ENCODE peak calls at places on chromosomes 16 and 17, in ten cellular contexts. L is coronary artery, X is heart right ventricle, Q is cardiac fibroblast, W is astrocyte, F is prostate gland, U is HL-60, Y is DND-41, O is PC-3, M is astrocyte of the spinal cord. E is an unnamed sample.

GRCh38 chr17:16969931-16970906 is 1.7 kb downstream of the TNFRSF13B start:
- DNase-seq in L (no peak), X (no peak), Q (no peak), W (no peak), F (no peak), U (no peak), Y (peak; percentile 92), O (no peak), M (no peak), E (no peak)

GRCh38 chr16:77555101-77555500 is 120.3 kb upstream of the ADAMTS18 start:
- DNase-seq in L (no peak), X (no peak), Q (no peak), W (peak; percentile 14), F (no peak), U (no peak), Y (no peak), O (no peak), M (no peak), E (no peak)

GRCh38 chr17:42459983-42460300 is 1.3 kb downstream of the ATP6V0A1 start:
- DNase-seq in L (no peak), X (no peak), Q (peak; percentile 58), W (peak; percentile 62), F (no peak), U (no peak), Y (peak; percentile 18), O (no peak), M (peak; percentile 66), E (no peak)

GRCh38 chr16:48384305-48384981 is 770 bp downstream of the SIAH1 start:
- DNase-seq in L (no peak), X (peak; percentile 74), Q (peak; percentile 77), W (peak; percentile 22), F (no peak), U (peak; percentile 27), Y (peak; percentile 41), O (peak; percentile 24), M (peak; percentile 36), E (no peak)

GRCh38 chr17:49217651-49218413 is 7.3 kb downstream of the ABI3 start:
- DNase-seq in L (no peak), X (peak; percentile 50), Q (no peak), W (no peak), F (peak; percentile 14), U (peak; percentile 94), Y (peak; percentile 87), O (no peak), M (no peak), E (no peak)

GRCh38 chr17:8122391-8122922 is 1.4 kb downstream of the HES7 start:
- DNase-seq in L (no peak), X (no peak), Q (peak; percentile 40), W (peak; percentile 31), F (no peak), U (no peak), Y (no peak), O (peak; percentile 5), M (peak; percentile 51), E (no peak)

GRCh38 chr17:80441133-80441578 is 26.2 kb downstream of the ENDOV start:
- DNase-seq in L (no peak), X (peak; percentile 51), Q (peak; percentile 49), W (peak; percentile 13), F (no peak), U (peak; percentile 24), Y (peak; percentile 85), O (peak; percentile 40), M (peak; percentile 23), E (no peak)

GRCh38 chr16:22648941-22649340 is 138.2 kb downstream of the NPIPB5 start:
- DNase-seq in L (peak; percentile 17), X (no peak), Q (no peak), W (no peak), F (no peak), U (no peak), Y (no peak), O (no peak), M (no peak), E (no peak)

GRCh38 chr17:21289902-21290571 is 5.5 kb downstream of the MAP2K3 start:
- DNase-seq in L (no peak), X (peak; percentile 83), Q (peak; percentile 48), W (no peak), F (no peak), U (no peak), Y (no peak), O (no peak), M (no peak), E (no peak)

GRCh38 chr17:36578671-36579070 is 13.0 kb upstream of the DHRS11 start:
- DNase-seq in L (no peak), X (no peak), Q (peak; percentile 12), W (peak; percentile 39), F (no peak), U (no peak), Y (no peak), O (no peak), M (no peak), E (no peak)

GRCh38 chr16:89261691-89262563 is 44.4 kb downstream of the ZNF778 start:
- DNase-seq in L (no peak), X (no peak), Q (no peak), W (no peak), F (peak; percentile 23), U (no peak), Y (no peak), O (no peak), M (no peak), E (no peak)

GRCh38 chr17:1746975-1747543 is 4.4 kb downstream of the SERPINF2 start:
- DNase-seq in L (no peak), X (no peak), Q (peak; percentile 54), W (no peak), F (peak; percentile 94), U (no peak), Y (no peak), O (no peak), M (no peak), E (no peak)

GRCh38 chr16:87790278-87791023 is 24.7 kb upstream of the KLHDC4 start:
- DNase-seq in L (no peak), X (peak; percentile 46), Q (peak; percentile 62), W (no peak), F (no peak), U (no peak), Y (no peak), O (peak; percentile 44), M (no peak), E (no peak)

GRCh38 chr16:73062640-73063283 is 14.8 kb upstream of the ZFHX3 start:
- DNase-seq in L (peak; percentile 73), X (peak; percentile 20), Q (no peak), W (no peak), F (no peak), U (no peak), Y (no peak), O (no peak), M (peak; percentile 39), E (no peak)

GRCh38 chr17:34503804-34504203 is 75.6 kb upstream of the TMEM132E start:
- DNase-seq in L (no peak), X (peak; percentile 34), Q (no peak), W (no peak), F (no peak), U (no peak), Y (no peak), O (no peak), M (no peak), E (no peak)

GRCh38 chr17:62705781-62706597 is 78.5 kb downstream of the MRC2 start:
- DNase-seq in L (no peak), X (no peak), Q (peak; percentile 41), W (peak; percentile 53), F (no peak), U (no peak), Y (no peak), O (no peak), M (no peak), E (no peak)

GRCh38 chr16:70740919-70741778 is 55.3 kb upstream of the MTSS2 start:
- DNase-seq in L (no peak), X (no peak), Q (peak; percentile 73), W (peak; percentile 43), F (no peak), U (peak; percentile 35), Y (no peak), O (no peak), M (peak; percentile 48), E (peak; percentile 69)

GRCh38 chr17:75751676-75752404 is 13.2 kb downstream of the GALK1 start:
- DNase-seq in L (no peak), X (no peak), Q (no peak), W (no peak), F (no peak), U (no peak), Y (no peak), O (no peak), M (no peak), E (no peak)

GRCh38 chr17:75752405-75753192 is 12.4 kb downstream of the GALK1 start:
- DNase-seq in L (no peak), X (no peak), Q (no peak), W (no peak), F (no peak), U (no peak), Y (no peak), O (no peak), M (no peak), E (no peak)

GRCh38 chr17:75753514-75754377 is 11.2 kb downstream of the GALK1 start:
- DNase-seq in L (no peak), X (peak; percentile 81), Q (peak; percentile 76), W (peak; percentile 27), F (no peak), U (peak; percentile 59), Y (peak; percentile 80), O (no peak), M (peak; percentile 50), E (no peak)

GRCh38 chr17:75754378-75755204 is 10.4 kb downstream of the GALK1 start:
- DNase-seq in L (no peak), X (no peak), Q (no peak), W (no peak), F (no peak), U (no peak), Y (no peak), O (no peak), M (no peak), E (no peak)

GRCh38 chr17:75753193-75753513 is 11.8 kb downstream of the GALK1 start:
- DNase-seq in L (no peak), X (no peak), Q (no peak), W (no peak), F (no peak), U (no peak), Y (no peak), O (no peak), M (no peak), E (no peak)
- H3K4me3 ChIP-seq in L (peak overlapping the region; percentile 71), X (peak overlapping the region; percentile 35), Q (peak overlapping the region; percentile 26), W (peak overlapping the region; percentile 29), F (no peak overlapping the region), U (peak overlapping the region; percentile 52), Y (no peak overlapping the region), O (no peak overlapping the region), M (peak overlapping the region; percentile 25), E (peak overlapping the region; percentile 38)

GRCh38 chr16:49491736-49492089 is 118.1 kb downstream of the C16orf78 start:
- DNase-seq in L (no peak), X (peak; percentile 50), Q (no peak), W (no peak), F (peak; percentile 59), U (no peak), Y (no peak), O (peak; percentile 20), M (no peak), E (no peak)
- TF ChIP-seq CTCF in L (no peak), X (no peak), Q (no peak), W (no peak), F (no peak), U (no peak), Y (no peak), O (no peak), M (no peak), E (no peak)

GRCh38 chr16:66360624-66361324 is 5.7 kb upstream of the CDH5 start:
- DNase-seq in L (no peak), X (peak; percentile 56), Q (no peak), W (no peak), F (no peak), U (peak; percentile 58), Y (peak; percentile 18), O (no peak), M (no peak), E (no peak)
- H3K4me3 ChIP-seq in L (no peak overlapping the region), X (no peak overlapping the region), Q (no peak overlapping the region), W (no peak overlapping the region), F (no peak overlapping the region), U (no peak overlapping the region), Y (no peak overlapping the region), O (no peak overlapping the region), M (no peak overlapping the region), E (no peak overlapping the region)

GRCh38 chr16:27515874-27516353 is 33.8 kb downstream of the GTF3C1 start:
- DNase-seq in L (no peak), X (no peak), Q (peak; percentile 26), W (no peak), F (no peak), U (peak; percentile 15), Y (peak; percentile 45), O (peak; percentile 45), M (no peak), E (no peak)
- TF ChIP-seq CTCF in L (no peak), X (peak; percentile 59), Q (peak; percentile 71), W (peak; percentile 44), F (no peak), U (peak; percentile 80), Y (peak; percentile 79), O (peak; percentile 64), M (peak; percentile 65), E (peak; percentile 65)